ENCODE peak calls at places on chromosome 15, in seven cellular contexts. W is hepatocyte, U is cardiac fibroblast, Q is astrocyte of the spinal cord, V is uterus, P is psoas muscle, I is bronchial epithelial cell. E is an unnamed sample.

GRCh38 chr15:93025625-93025982 is 63.4 kb downstream of the RGMA start:
- DNase-seq in W (no peak), U (no peak), Q (no peak), V (no peak), P (no peak), I (no peak), E (no peak)

GRCh38 chr15:60568301-60568742 is 89.4 kb upstream of the ICE2 start:
- DNase-seq in W (no peak), U (no peak), Q (no peak), V (no peak), P (no peak), I (no peak), E (no peak)

GRCh38 chr15:95323798-95324197 is 1006.7 kb upstream of the NR2F2 start:
- DNase-seq in W (peak), U (no peak), Q (no peak), V (no peak), P (no peak), I (peak), E (no peak)

GRCh38 chr15:36422631-36423030 is 156.8 kb upstream of the CDIN1 start:
- DNase-seq in W (no peak), U (no peak), Q (no peak), V (no peak), P (no peak), I (no peak), E (no peak)

GRCh38 chr15:68983821-68984517 is 30.5 kb upstream of the NOX5 start:
- DNase-seq in W (peak), U (no peak), Q (no peak), V (no peak), P (no peak), I (no peak), E (no peak)

GRCh38 chr15:58669108-58669507 is 80.4 kb downstream of the ADAM10 start:
- DNase-seq in W (no peak), U (no peak), Q (no peak), V (no peak), P (no peak), I (no peak), E (no peak)

GRCh38 chr15:67755936-67756335 is 69.4 kb upstream of the SKOR1 start:
- DNase-seq in W (no peak), U (no peak), Q (no peak), V (no peak), P (no peak), I (no peak), E (no peak)

GRCh38 chr15:67720556-67721175 is 104.6 kb upstream of the SKOR1 start:
- DNase-seq in W (no peak), U (no peak), Q (no peak), V (no peak), P (no peak), I (no peak), E (no peak)

GRCh38 chr15:64247906-64248541 is 85.2 kb upstream of the PPIB start:
- DNase-seq in W (peak), U (peak), Q (peak), V (peak), P (no peak), I (peak), E (peak)

GRCh38 chr15:88918738-88919137 is 5.6 kb upstream of the MFGE8 start:
- DNase-seq in W (peak), U (peak), Q (peak), V (peak), P (peak), I (peak), E (peak)

GRCh38 chr15:25242166-25242879 is 196.5 kb downstream of the UBE3A start:
- DNase-seq in W (no peak), U (no peak), Q (no peak), V (peak), P (peak), I (no peak), E (no peak)

GRCh38 chr15:85010472-85011209 is 29.0 kb downstream of the PDE8A start:
- DNase-seq in W (peak), U (peak), Q (no peak), V (peak), P (no peak), I (no peak), E (peak)

GRCh38 chr15:48641416-48641815 is 4.1 kb downstream of the FBN1 start:
- DNase-seq in W (no peak), U (peak), Q (peak), V (no peak), P (no peak), I (peak), E (peak)

GRCh38 chr15:52251144-52251860 is 44.3 kb downstream of the MYO5C start:
- DNase-seq in W (no peak), U (peak), Q (no peak), V (no peak), P (no peak), I (peak), E (no peak)

GRCh38 chr15:32998182-32998581 is 196.3 kb downstream of the FMN1 start:
- DNase-seq in W (no peak), U (no peak), Q (no peak), V (no peak), P (no peak), I (no peak), E (no peak)
- TF ChIP-seq CTCF in W (no peak), U (no peak), Q (no peak), V (no peak), P (no peak), I (no peak), E (no peak)

GRCh38 chr15:72685925-72686794 is at the start of the genes BBS4 and HIGD2B:
- DNase-seq in W (peak), U (peak), Q (peak), V (peak), P (peak), I (peak), E (peak)

GRCh38 chr15:72680931-72681330 is 5.1 kb downstream of the HIGD2B start:
- DNase-seq in W (no peak), U (no peak), Q (no peak), V (no peak), P (no peak), I (no peak), E (no peak)

GRCh38 chr15:72685301-72685924 is 569 bp downstream of the HIGD2B start:
- DNase-seq in W (peak), U (no peak), Q (no peak), V (no peak), P (no peak), I (peak), E (no peak)

GRCh38 chr15:72688697-72689096 is 2.7 kb downstream of the BBS4 start:
- DNase-seq in W (no peak), U (no peak), Q (no peak), V (no peak), P (no peak), I (no peak), E (no peak)

DNA sequence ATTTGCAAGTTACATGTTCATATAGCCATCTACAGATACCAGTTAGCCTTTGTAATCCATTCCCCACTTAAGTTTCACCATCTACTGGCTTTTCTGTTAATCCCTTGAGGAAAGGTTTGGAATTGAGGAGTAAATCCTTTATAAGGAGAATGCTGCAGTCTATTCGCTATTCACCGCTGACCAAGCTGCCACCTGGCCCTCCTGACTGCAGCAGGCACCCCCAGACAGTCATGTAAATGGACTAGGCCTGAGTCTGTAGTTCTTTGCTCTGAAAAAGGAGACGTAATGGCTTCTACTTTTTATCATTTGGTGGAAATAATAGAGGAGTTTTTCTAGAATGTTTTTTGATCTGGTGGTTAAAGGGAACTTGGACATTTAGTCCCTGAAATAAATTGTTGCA is 3.2 kb downstream of the HIGD2B start:
- DNase-seq in W (no peak), U (no peak), Q (no peak), V (no peak), P (no peak), I (no peak), E (no peak)
- H3K4me3 ChIP-seq in W (no peak), U (no peak), Q (no peak), V (no peak), P (no peak), I (no peak), E (no peak)

DNA sequence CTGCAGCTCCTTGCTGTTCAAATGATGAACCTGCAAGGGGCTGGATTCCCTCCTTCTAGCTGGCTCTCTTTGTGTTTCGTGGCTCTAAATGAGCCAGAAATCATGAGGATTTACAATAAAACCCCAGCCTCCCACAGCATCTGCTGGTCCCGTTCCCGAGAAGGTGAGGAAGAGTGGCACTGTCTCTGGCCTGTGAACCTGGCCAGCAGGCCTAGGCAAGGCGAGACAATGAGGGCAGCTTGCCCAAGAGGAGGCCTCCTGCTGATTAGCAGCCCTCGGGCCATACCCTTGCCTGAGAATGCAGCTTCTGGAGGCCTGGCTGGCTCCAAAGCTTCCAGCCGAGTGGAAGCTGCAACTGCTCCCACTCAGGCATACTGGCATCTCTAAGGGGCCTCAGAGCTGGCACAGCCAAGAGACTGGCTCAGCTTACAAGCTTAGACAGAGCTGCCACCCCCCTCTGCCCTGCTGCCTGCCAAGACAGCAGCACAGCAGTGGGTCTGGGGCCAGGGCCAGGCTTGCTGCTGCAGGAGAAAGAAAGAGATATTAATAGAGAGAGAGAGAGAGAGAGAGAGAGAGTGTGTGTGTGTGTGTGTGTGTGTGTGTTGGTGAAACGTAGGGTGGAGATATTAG is 76.5 kb downstream of the HMG20A start:
- DNase-seq in W (peak), U (peak), Q (peak), V (no peak), P (peak), I (no peak), E (peak)
- TF ChIP-seq CTCF in W (no peak), U (no peak), Q (no peak), V (no peak), P (no peak), I (no peak), E (no peak)

GRCh38 chr15:50114381-50114780 is 4.7 kb downstream of the ATP8B4 start:
- DNase-seq in W (no peak), U (no peak), Q (no peak), V (no peak), P (peak), I (no peak), E (no peak)

GRCh38 chr15:50123861-50124556 is 5.0 kb upstream of the ATP8B4 start:
- DNase-seq in W (no peak), U (no peak), Q (no peak), V (no peak), P (no peak), I (no peak), E (no peak)

GRCh38 chr15:50116477-50116876 is 2.6 kb downstream of the ATP8B4 start:
- DNase-seq in W (no peak), U (peak), Q (peak), V (no peak), P (no peak), I (peak), E (peak)

GRCh38 chr15:50117628-50118027 is 1.4 kb downstream of the ATP8B4 start:
- DNase-seq in W (no peak), U (no peak), Q (no peak), V (no peak), P (no peak), I (no peak), E (no peak)

GRCh38 chr15:50119063-50119700 is at the start of gene ATP8B4:
- DNase-seq in W (no peak), U (no peak), Q (no peak), V (no peak), P (no peak), I (no peak), E (no peak)
- H3K4me3 ChIP-seq in W (no peak), U (no peak), Q (no peak), V (no peak), P (no peak), I (no peak), E (no peak)

GRCh38 chr15:47484119-47484518 is 233.2 kb upstream of the SEMA6D start:
- DNase-seq in W (no peak), U (peak), Q (peak), V (no peak), P (no peak), I (no peak), E (no peak)

GRCh38 chr15:47484997-47485396 is 232.3 kb upstream of the SEMA6D start:
- DNase-seq in W (no peak), U (no peak), Q (no peak), V (no peak), P (no peak), I (peak), E (no peak)

GRCh38 chr15:47486051-47486450 is 231.3 kb upstream of the SEMA6D start:
- DNase-seq in W (no peak), U (no peak), Q (no peak), V (no peak), P (no peak), I (no peak), E (no peak)

DNA sequence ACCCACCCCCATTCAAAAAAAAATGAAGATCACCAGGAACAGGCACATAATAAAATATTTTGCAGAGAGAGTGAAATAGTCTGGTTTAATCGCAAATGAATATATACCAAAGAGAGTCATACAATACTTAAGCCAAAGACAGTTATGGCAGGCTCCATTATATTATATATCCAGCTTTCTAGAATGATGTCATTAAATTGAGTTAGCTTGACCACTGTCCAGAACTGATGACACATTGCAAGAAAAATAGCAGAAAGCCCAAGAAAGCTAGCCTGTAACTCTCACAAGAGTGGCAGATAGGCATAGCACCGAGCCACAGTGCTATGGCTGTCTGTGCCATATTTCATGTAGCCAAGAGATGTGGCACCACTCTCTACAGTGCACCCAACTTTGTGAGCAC is 231.9 kb upstream of the SEMA6D start:
- DNase-seq in W (no peak), U (no peak), Q (no peak), V (no peak), P (no peak), I (no peak), E (no peak)
- TF ChIP-seq CTCF in W (no peak), U (no peak), Q (no peak), V (no peak), P (no peak), I (no peak), E (no peak)